ENCODE peak calls at places on chromosomes 13 and 19, in seven cellular contexts. V is GM10248, Y is astrocyte of the spinal cord, R is neural crest cell, T is fibroblast of mammary gland, K is GM23338, F is Caco-2. Q is an unnamed sample.

GRCh38 chr13:61954092-61954491 is 538.4 kb upstream of the PCDH20 start:
- DNase-seq in V (no peak), Y (peak; percentile 44), R (no peak), T (peak; percentile 4), K (peak; percentile 69), F (no peak), Q (no peak)

GRCh38 chr19:42229855-42230331 is 9.8 kb downstream of the ZNF526 start:
- DNase-seq in V (no peak), Y (no peak), R (no peak), T (peak; percentile 67), K (no peak), F (no peak), Q (no peak)

GRCh38 chr13:104953588-104953987 is 1581.9 kb downstream of the EFNB2 start:
- DNase-seq in V (no peak), Y (no peak), R (no peak), T (peak; percentile 49), K (no peak), F (no peak), Q (no peak)

GRCh38 chr13:36124236-36124822 is 6.9 kb downstream of the DCLK1 start:
- DNase-seq in V (no peak), Y (peak; percentile 86), R (no peak), T (peak; percentile 75), K (no peak), F (no peak), Q (no peak)

GRCh38 chr19:34319230-34319585 is 45.8 kb upstream of the GPI start:
- DNase-seq in V (no peak), Y (no peak), R (no peak), T (no peak), K (no peak), F (no peak), Q (no peak)

GRCh38 chr19:31518216-31518615 is 169.0 kb upstream of the TSHZ3 start:
- DNase-seq in V (no peak), Y (no peak), R (no peak), T (no peak), K (no peak), F (no peak), Q (no peak)

GRCh38 chr13:32228330-32229041 is 86.7 kb downstream of the ZAR1L start:
- DNase-seq in V (no peak), Y (peak; percentile 75), R (no peak), T (peak; percentile 46), K (peak; percentile 36), F (peak; percentile 85), Q (no peak)

GRCh38 chr13:31793246-31793645 is 53.9 kb downstream of the RXFP2 start:
- DNase-seq in V (no peak), Y (peak; percentile 13), R (no peak), T (peak; percentile 49), K (no peak), F (no peak), Q (no peak)

GRCh38 chr13:98664047-98664446 is 87.1 kb upstream of the STK24 start:
- DNase-seq in V (no peak), Y (peak; percentile 89), R (no peak), T (peak; percentile 89), K (no peak), F (no peak), Q (no peak)

GRCh38 chr19:51719251-51719901 is 4.4 kb downstream of the HAS1 start:
- DNase-seq in V (no peak), Y (no peak), R (no peak), T (no peak), K (peak; percentile 69), F (no peak), Q (no peak)

GRCh38 chr13:90713436-90714133 is 633.9 kb upstream of the MIR17HG start:
- DNase-seq in V (no peak), Y (no peak), R (no peak), T (no peak), K (no peak), F (no peak), Q (no peak)

GRCh38 chr19:6728346-6728745 is 7.9 kb upstream of the C3 start:
- DNase-seq in V (peak; percentile 64), Y (no peak), R (no peak), T (no peak), K (no peak), F (no peak), Q (peak; percentile 69)

GRCh38 chr19:16899566-16900075 is 10.8 kb downstream of the F2RL3 start:
- DNase-seq in V (peak; percentile 80), Y (peak; percentile 18), R (peak; percentile 29), T (peak; percentile 41), K (peak; percentile 73), F (no peak), Q (peak; percentile 83)

GRCh38 chr19:42143341-42144234 is 11.3 kb upstream of the POU2F2 start:
- DNase-seq in V (no peak), Y (peak; percentile 26), R (peak; percentile 65), T (peak; percentile 36), K (peak; percentile 87), F (no peak), Q (no peak)

GRCh38 chr19:35712910-35713845 is 4.6 kb upstream of the KMT2B start:
- DNase-seq in V (peak; percentile 83), Y (no peak), R (no peak), T (peak; percentile 22), K (peak; percentile 32), F (no peak), Q (peak; percentile 86)

GRCh38 chr19:33902802-33903488 is 106.3 kb downstream of the KCTD15 start:
- DNase-seq in V (no peak), Y (no peak), R (no peak), T (no peak), K (no peak), F (no peak), Q (no peak)

GRCh38 chr19:51980116-51980736 is 6.4 kb downstream of the ZNF350 start:
- DNase-seq in V (no peak), Y (no peak), R (no peak), T (peak; percentile 25), K (no peak), F (no peak), Q (no peak)

DNA sequence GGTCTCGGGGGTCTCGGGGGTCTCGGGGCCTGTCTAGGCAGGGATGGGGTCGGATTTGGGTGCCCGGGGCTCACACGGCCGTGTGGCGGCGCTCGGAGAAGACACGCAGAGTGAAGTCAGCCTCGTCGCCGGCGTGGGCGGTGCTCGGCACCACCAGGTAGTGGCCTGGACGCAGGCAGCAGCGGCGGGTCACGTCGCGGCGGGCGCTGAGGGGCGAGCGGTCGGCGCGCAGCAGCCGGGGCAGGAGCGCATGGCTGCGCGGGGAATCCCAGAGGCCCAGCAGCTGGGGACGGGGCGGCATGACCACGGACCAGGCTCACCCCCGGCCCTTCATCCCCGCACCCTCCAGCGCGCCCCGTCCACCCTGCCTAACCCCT is 8.2 kb downstream of the CAPN12 start:
- DNase-seq in V (peak; percentile 78), Y (no peak), R (no peak), T (peak; percentile 15), K (peak; percentile 58), F (peak; percentile 79), Q (peak; percentile 87)
- TF ChIP-seq CTCF in V (no peak), Y (no peak), R (no peak), T (no peak), K (no peak), F (no peak), Q (no peak)

GRCh38 chr19:40586611-40587010 is 9.9 kb downstream of the SHKBP1 start:
- DNase-seq in V (no peak), Y (no peak), R (no peak), T (no peak), K (no peak), F (no peak), Q (no peak)

GRCh38 chr19:40589723-40590429 is 11.3 kb upstream of the LTBP4 start:
- DNase-seq in V (no peak), Y (no peak), R (no peak), T (no peak), K (no peak), F (no peak), Q (no peak)

GRCh38 chr19:40588926-40589569 is 12.1 kb upstream of the LTBP4 start:
- DNase-seq in V (no peak), Y (no peak), R (no peak), T (no peak), K (no peak), F (no peak), Q (no peak)

GRCh38 chr19:40590464-40591265 is 10.5 kb upstream of the LTBP4 start:
- DNase-seq in V (no peak), Y (no peak), R (no peak), T (no peak), K (no peak), F (no peak), Q (no peak)

DNA sequence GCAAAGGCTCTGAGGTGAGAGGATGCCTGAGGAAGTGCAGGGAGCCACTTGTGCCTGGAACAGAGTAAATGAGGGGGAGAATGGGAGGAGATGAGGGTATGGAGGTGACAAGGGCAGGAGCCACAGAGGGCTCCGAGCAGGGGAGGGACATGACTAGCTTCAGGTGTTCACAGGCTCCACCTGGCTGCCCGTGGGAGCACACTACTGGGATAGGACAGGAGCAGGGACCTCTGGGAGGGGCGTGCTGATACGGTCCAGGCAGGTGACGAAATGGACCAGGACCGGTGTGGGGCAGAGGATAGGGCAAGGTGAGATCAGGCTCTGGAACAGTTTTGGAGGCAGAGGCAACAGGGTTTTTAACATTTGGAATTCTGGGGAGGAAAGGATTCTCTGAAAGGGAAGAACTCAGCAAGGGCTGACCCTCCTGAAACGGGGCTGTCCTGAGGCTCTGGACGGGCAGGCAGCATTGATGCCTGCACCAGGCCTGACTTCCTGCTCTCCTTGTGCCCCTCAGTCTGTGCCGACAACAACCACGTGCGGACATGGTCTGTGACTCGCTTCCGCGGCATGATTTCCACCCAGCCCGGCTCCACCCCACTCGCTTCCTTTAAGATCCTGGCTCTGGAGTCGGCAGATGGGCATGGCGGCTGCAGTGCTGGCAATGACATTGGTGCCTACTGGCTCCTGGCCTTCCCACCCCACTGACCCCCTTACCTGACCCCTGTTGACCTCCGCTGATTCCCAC is 11.6 kb downstream of the SHKBP1 start:
- DNase-seq in V (no peak), Y (peak; percentile 65), R (no peak), T (peak; percentile 50), K (no peak), F (no peak), Q (no peak)
- TF ChIP-seq CTCF in V (no peak), Y (no peak), R (no peak), T (no peak), K (peak; percentile 26), F (no peak), Q (no peak)

GRCh38 chr19:13761423-13761822 is 2.9 kb upstream of the MRI1 start:
- DNase-seq in V (no peak), Y (no peak), R (no peak), T (no peak), K (no peak), F (no peak), Q (no peak)
- TF ChIP-seq CTCF in V (no peak), Y (no peak), R (peak; percentile 28), T (no peak), K (no peak), F (no peak), Q (peak; percentile 7)

DNA sequence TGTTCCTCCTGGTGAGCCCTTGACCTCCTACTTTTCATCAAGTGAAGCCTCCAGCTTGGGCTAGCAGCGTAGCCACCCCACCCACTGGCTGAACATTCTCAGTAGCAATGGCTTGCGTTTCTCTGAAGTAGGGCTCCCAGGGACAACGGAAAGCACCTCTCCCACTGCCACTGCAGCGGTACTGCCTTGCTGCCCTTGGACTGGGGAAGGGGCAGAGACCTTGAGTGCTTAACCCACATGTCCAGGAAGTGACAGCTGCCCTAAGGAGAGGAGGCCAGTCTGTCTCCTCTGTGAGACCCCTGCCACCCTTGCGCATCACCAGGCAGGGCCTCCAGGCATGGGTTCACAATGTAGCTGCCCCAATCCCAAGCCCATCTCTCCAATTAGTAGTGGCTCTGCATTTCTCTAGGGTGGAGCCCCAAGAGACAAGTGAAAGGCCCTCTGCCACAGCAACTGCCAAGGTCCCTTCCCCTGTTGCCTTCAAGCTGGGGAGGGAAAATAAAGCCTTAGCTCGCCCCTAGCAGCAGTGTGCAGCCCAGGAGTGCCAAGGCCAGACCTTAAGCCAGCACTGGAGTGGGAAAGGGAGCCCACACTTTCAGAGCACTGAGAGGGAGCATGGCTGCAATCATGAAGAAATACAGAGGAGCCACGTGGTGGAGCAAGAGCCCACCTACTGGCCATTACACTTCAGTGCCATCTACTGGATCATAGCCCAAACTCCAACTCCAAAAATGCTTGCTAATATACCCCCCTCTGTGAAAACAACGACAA is 175.9 kb upstream of the TRPC4 start:
- DNase-seq in V (no peak), Y (peak; percentile 37), R (no peak), T (peak; percentile 44), K (peak; percentile 64), F (no peak), Q (no peak)
- TF ChIP-seq CTCF in V (peak; percentile 16), Y (peak; percentile 73), R (peak; percentile 66), T (peak; percentile 43), K (peak; percentile 84), F (peak; percentile 56), Q (no peak)